ENCODE peak calls at places on chromosomes 16 and 17, in six cellular contexts. F is right atrium auricular region, X is AG04449, Q is Peyer's patch, V is progenitor cell of endocrine pancreas, M is GM12865. I is an unnamed sample.

GRCh38 chr17:68705331-68706166 is 104.4 kb upstream of the FAM20A start:
- DNase-seq in F (no peak), X (peak; percentile 82), Q (no peak), V (no peak), M (no peak), I (no peak)

GRCh38 chr17:75065562-75066151 is 18.6 kb downstream of the KCTD2 start:
- DNase-seq in F (no peak), X (no peak), Q (no peak), V (no peak), M (peak; percentile 66), I (no peak)

GRCh38 chr16:79656537-79657115 is 56.1 kb upstream of the MAF start:
- DNase-seq in F (no peak), X (no peak), Q (no peak), V (no peak), M (no peak), I (no peak)

GRCh38 chr17:45743626-45744326 is 40.3 kb upstream of the CRHR1 start:
- DNase-seq in F (no peak), X (no peak), Q (no peak), V (no peak), M (no peak), I (no peak)

GRCh38 chr17:67050066-67050465 is 5.7 kb downstream of the CACNG1 start:
- DNase-seq in F (no peak), X (no peak), Q (no peak), V (no peak), M (no peak), I (no peak)

GRCh38 chr16:25051446-25052160 is 36.4 kb upstream of the ARHGAP17 start:
- DNase-seq in F (no peak), X (no peak), Q (no peak), V (no peak), M (peak; percentile 34), I (no peak)

GRCh38 chr17:29546834-29547233 is 20.0 kb downstream of the ABHD15 start:
- DNase-seq in F (no peak), X (no peak), Q (no peak), V (no peak), M (no peak), I (no peak)

GRCh38 chr17:50681260-50682200 is 26.2 kb downstream of the ANKRD40 start:
- DNase-seq in F (peak; percentile 74), X (no peak), Q (peak; percentile 71), V (no peak), M (peak; percentile 29), I (no peak)

GRCh38 chr16:19745286-19746018 is 27.4 kb downstream of the IQCK start:
- DNase-seq in F (no peak), X (no peak), Q (no peak), V (no peak), M (no peak), I (no peak)

GRCh38 chr16:83689385-83689831 is 118.4 kb upstream of the HSBP1 start:
- DNase-seq in F (no peak), X (peak; percentile 98), Q (no peak), V (no peak), M (peak; percentile 1), I (no peak)

GRCh38 chr17:32936894-32937500 is 9.0 kb downstream of the TMEM98 start:
- DNase-seq in F (peak; percentile 75), X (no peak), Q (peak; percentile 87), V (peak; percentile 81), M (peak; percentile 72), I (peak; percentile 45)

GRCh38 chr16:11329080-11329491 is 16.2 kb upstream of the RMI2 start:
- DNase-seq in F (no peak), X (no peak), Q (no peak), V (no peak), M (peak; percentile 80), I (no peak)

GRCh38 chr16:82439678-82440293 is 187.0 kb upstream of the CDH13 start:
- DNase-seq in F (no peak), X (no peak), Q (no peak), V (no peak), M (no peak), I (no peak)
- TF ChIP-seq CTCF in F (no peak), X (peak; percentile 64), Q (no peak), V (peak; percentile 51), M (peak; percentile 58), I (no peak)

GRCh38 chr17:15087946-15088345 is 177.2 kb downstream of the PMP22 start:
- DNase-seq in F (no peak), X (no peak), Q (no peak), V (no peak), M (no peak), I (no peak)
- TF ChIP-seq CTCF in F (no peak), X (no peak), Q (no peak), V (no peak), M (no peak), I (no peak)

DNA sequence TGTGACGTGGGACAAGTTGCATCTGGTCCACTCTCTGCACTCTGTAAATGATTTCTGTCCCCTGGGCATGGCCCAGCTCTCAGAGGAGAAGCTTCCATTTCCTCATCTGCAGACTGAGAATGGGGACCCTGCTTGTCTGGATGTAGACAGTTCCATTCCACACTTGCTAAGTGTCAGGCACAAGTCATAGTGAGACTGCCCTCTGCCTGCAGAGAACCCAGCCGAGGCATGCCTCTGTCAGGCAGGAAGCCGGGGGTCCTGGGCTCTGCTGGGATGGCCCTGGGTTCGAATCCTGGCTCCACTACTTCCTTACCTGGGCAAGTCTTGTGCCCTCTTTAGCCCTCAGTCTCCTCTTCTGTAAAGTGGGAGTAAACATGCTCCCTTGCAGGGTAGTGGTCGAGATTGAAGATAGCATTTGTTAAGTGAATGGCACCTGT is 4.1 kb downstream of the MAP2K3 start:
- DNase-seq in F (no peak), X (no peak), Q (no peak), V (no peak), M (peak; percentile 54), I (peak; percentile 47)
- TF ChIP-seq CTCF in F (peak; percentile 36), X (no peak), Q (no peak), V (no peak), M (peak; percentile 4), I (no peak)

GRCh38 chr16:52851211-52851740 is 201.4 kb downstream of the CHD9NB start:
- DNase-seq in F (no peak), X (no peak), Q (no peak), V (no peak), M (no peak), I (no peak)
- TF ChIP-seq CTCF in F (no peak), X (no peak), Q (no peak), V (no peak), M (no peak), I (no peak)

GRCh38 chr16:50531901-50532300 is 16.3 kb upstream of the NKD1 start:
- DNase-seq in F (peak; percentile 11), X (no peak), Q (no peak), V (no peak), M (no peak), I (no peak)
- TF ChIP-seq CTCF in F (no peak), X (no peak), Q (no peak), V (no peak), M (no peak), I (no peak)

DNA sequence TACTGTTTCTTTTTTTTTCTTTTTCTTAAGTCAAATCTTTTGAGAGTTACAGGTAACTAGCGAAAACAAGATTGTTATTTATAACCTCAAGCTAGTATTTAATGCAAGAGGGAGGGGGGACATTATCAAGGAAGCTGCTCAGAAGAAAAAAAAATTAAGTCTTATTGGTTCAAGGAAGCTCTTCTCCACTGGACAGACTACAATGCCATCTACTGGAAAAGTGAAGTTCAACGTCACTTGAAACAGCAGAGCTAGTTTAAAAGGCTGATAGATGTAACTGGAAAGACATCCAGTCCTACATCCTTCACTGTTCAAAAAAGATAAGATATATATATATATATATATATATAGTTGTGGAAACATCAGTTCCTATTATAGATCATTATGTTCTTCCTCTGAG is 418.0 kb upstream of the PSMD7 start:
- DNase-seq in F (no peak), X (peak; percentile 40), Q (no peak), V (no peak), M (peak; percentile 57), I (no peak)
- TF ChIP-seq CTCF in F (peak; percentile 71), X (peak; percentile 52), Q (no peak), V (peak; percentile 69), M (peak; percentile 45), I (no peak)